ENCODE peak calls at places on chromosomes 7 and 10, in nine cellular contexts. P, X, O, K, D, A, C, N and M are unnamed samples.
A peak's percentile ranks its signal among the peaks of the same experiment; 100 is the strongest.

GRCh38 chr10:55146032-55146431 is 345.0 kb upstream of the PCDH15 start:
- DNase-seq in P (no peak), X (no peak), O (no peak), K (no peak), D (no peak), A (no peak), C (no peak), N (no peak), M (no peak)

GRCh38 chr7:70837589-70837988 is 294.4 kb upstream of the GALNT17 start:
- DNase-seq in P (no peak), X (no peak), O (no peak), K (peak; percentile 49), D (no peak), A (no peak), C (no peak), N (no peak), M (no peak)

GRCh38 chr10:43354879-43355380 is 16.5 kb upstream of the FXYD4 start:
- DNase-seq in P (no peak), X (no peak), O (no peak), K (no peak), D (no peak), A (no peak), C (no peak), N (no peak), M (no peak)

GRCh38 chr7:36265720-36266119 is 112.7 kb downstream of the EEPD1 start:
- DNase-seq in P (no peak), X (no peak), O (no peak), K (no peak), D (no peak), A (no peak), C (no peak), N (no peak), M (no peak)

GRCh38 chr10:114239117-114239993 is at the start of gene VWA2:
- DNase-seq in P (no peak), X (no peak), O (no peak), K (peak; percentile 39), D (no peak), A (no peak), C (no peak), N (no peak), M (no peak)

GRCh38 chr7:140375808-140376730 is 22.3 kb downstream of the SLC37A3 start:
- DNase-seq in P (no peak), X (no peak), O (peak; percentile 51), K (no peak), D (no peak), A (no peak), C (no peak), N (no peak), M (no peak)

GRCh38 chr7:1290262-1291039 is 57.8 kb downstream of the UNCX start:
- DNase-seq in P (peak; percentile 15), X (peak; percentile 59), O (no peak), K (no peak), D (no peak), A (peak; percentile 77), C (no peak), N (no peak), M (peak; percentile 42)

GRCh38 chr10:100688201-100688600 is 57.2 kb upstream of the PAX2 start:
- DNase-seq in P (no peak), X (no peak), O (no peak), K (no peak), D (no peak), A (no peak), C (no peak), N (no peak), M (no peak)

GRCh38 chr10:119473715-119474230 is 68.7 kb downstream of the RGS10 start:
- DNase-seq in P (no peak), X (no peak), O (no peak), K (no peak), D (no peak), A (no peak), C (no peak), N (no peak), M (no peak)

GRCh38 chr7:95540366-95540765 is 54.6 kb downstream of the ASB4 start:
- DNase-seq in P (no peak), X (no peak), O (no peak), K (no peak), D (no peak), A (no peak), C (no peak), N (no peak), M (no peak)

GRCh38 chr10:122342293-122343134 is 32.0 kb upstream of the PLEKHA1 start:
- DNase-seq in P (peak; percentile 70), X (no peak), O (peak; percentile 63), K (peak; percentile 43), D (no peak), A (peak; percentile 81), C (peak; percentile 28), N (no peak), M (peak; percentile 72)

GRCh38 chr10:116437076-116437692 is 9.5 kb downstream of the PNLIPRP3 start:
- DNase-seq in P (no peak), X (no peak), O (no peak), K (no peak), D (no peak), A (no peak), C (no peak), N (no peak), M (no peak)

GRCh38 chr10:9205558-9205957 is 1151.1 kb downstream of the GATA3 start:
- DNase-seq in P (no peak), X (no peak), O (no peak), K (no peak), D (no peak), A (no peak), C (no peak), N (no peak), M (no peak)